ENCODE peak calls at places on chromosomes 6 and 20, in ten cellular contexts. One of them, this sample, is unnamed.

GRCh38 chr20:61236677-61237076 is 15.4 kb upstream of the CDH4 start:
- DNase-seq in heart left ventricle: no peak
- DNase-seq in stomach: no peak
- DNase-seq in breast epithelium: no peak
- DNase-seq in uterus: no peak
- DNase-seq in IMR-90: no peak
- DNase-seq in endothelial cell of umbilical vein: no peak
- DNase-seq in astrocyte: no peak
- DNase-seq in OCI-LY7: no peak
- DNase-seq in HCT116: no peak
- DNase-seq in this sample: no peak

GRCh38 chr6:133740784-133741183 is 148.1 kb upstream of the TCF21 start:
- DNase-seq in uterus: no peak
- DNase-seq in stomach: no peak
- DNase-seq in HCT116: no peak
- DNase-seq in endothelial cell of umbilical vein: no peak
- DNase-seq in breast epithelium: no peak
- DNase-seq in heart left ventricle: no peak
- DNase-seq in OCI-LY7: no peak
- DNase-seq in IMR-90: no peak
- DNase-seq in astrocyte: no peak
- DNase-seq in this sample: no peak

GRCh38 chr6:25369450-25370086 is 90.4 kb downstream of the CARMIL1 start:
- DNase-seq in uterus: no peak
- DNase-seq in heart left ventricle: no peak
- DNase-seq in breast epithelium: no peak
- DNase-seq in stomach: peak; percentile 39
- DNase-seq in IMR-90: no peak
- DNase-seq in HCT116: no peak
- DNase-seq in astrocyte: peak; percentile 45
- DNase-seq in OCI-LY7: peak; percentile 59
- DNase-seq in endothelial cell of umbilical vein: no peak
- DNase-seq in this sample: peak; percentile 40

GRCh38 chr6:32974541-32975308 is 6.3 kb downstream of the BRD2 start:
- DNase-seq in IMR-90: no peak
- DNase-seq in heart left ventricle: peak; percentile 58
- DNase-seq in OCI-LY7: no peak
- DNase-seq in stomach: no peak
- DNase-seq in breast epithelium: no peak
- DNase-seq in endothelial cell of umbilical vein: no peak
- DNase-seq in HCT116: no peak
- DNase-seq in uterus: no peak
- DNase-seq in astrocyte: no peak
- DNase-seq in this sample: no peak

GRCh38 chr6:124877468-124877867 is 84.8 kb upstream of the RNF217 start:
- DNase-seq in astrocyte: no peak
- DNase-seq in IMR-90: no peak
- DNase-seq in uterus: no peak
- DNase-seq in OCI-LY7: no peak
- DNase-seq in endothelial cell of umbilical vein: no peak
- DNase-seq in heart left ventricle: no peak
- DNase-seq in breast epithelium: no peak
- DNase-seq in stomach: no peak
- DNase-seq in HCT116: no peak
- DNase-seq in this sample: no peak

GRCh38 chr20:61657719-61658377 is 405.8 kb downstream of the CDH4 start:
- DNase-seq in OCI-LY7: no peak
- DNase-seq in endothelial cell of umbilical vein: no peak
- DNase-seq in uterus: no peak
- DNase-seq in IMR-90: no peak
- DNase-seq in stomach: no peak
- DNase-seq in HCT116: no peak
- DNase-seq in heart left ventricle: no peak
- DNase-seq in breast epithelium: no peak
- DNase-seq in astrocyte: no peak
- DNase-seq in this sample: no peak

GRCh38 chr6:99743647-99744046 is 137.0 kb downstream of the PRDM13 start:
- DNase-seq in endothelial cell of umbilical vein: no peak
- DNase-seq in astrocyte: no peak
- DNase-seq in HCT116: no peak
- DNase-seq in breast epithelium: no peak
- DNase-seq in uterus: no peak
- DNase-seq in stomach: no peak
- DNase-seq in OCI-LY7: no peak
- DNase-seq in heart left ventricle: no peak
- DNase-seq in IMR-90: no peak
- DNase-seq in this sample: no peak

GRCh38 chr20:47009784-47010183 is 115.1 kb downstream of the EYA2 start:
- DNase-seq in uterus: no peak
- DNase-seq in IMR-90: no peak
- DNase-seq in OCI-LY7: no peak
- DNase-seq in heart left ventricle: no peak
- DNase-seq in HCT116: no peak
- DNase-seq in breast epithelium: no peak
- DNase-seq in astrocyte: no peak
- DNase-seq in endothelial cell of umbilical vein: no peak
- DNase-seq in stomach: no peak
- DNase-seq in this sample: no peak

GRCh38 chr6:36285187-36285612 is 15.3 kb downstream of the PNPLA1 start:
- DNase-seq in IMR-90: no peak
- DNase-seq in endothelial cell of umbilical vein: no peak
- DNase-seq in stomach: no peak
- DNase-seq in breast epithelium: no peak
- DNase-seq in uterus: no peak
- DNase-seq in HCT116: no peak
- DNase-seq in heart left ventricle: no peak
- DNase-seq in OCI-LY7: no peak
- DNase-seq in astrocyte: no peak
- DNase-seq in this sample: no peak

GRCh38 chr6:73728548-73729205 is 32.7 kb downstream of the CD109 start:
- DNase-seq in IMR-90: no peak
- DNase-seq in breast epithelium: no peak
- DNase-seq in astrocyte: no peak
- DNase-seq in HCT116: no peak
- DNase-seq in endothelial cell of umbilical vein: no peak
- DNase-seq in heart left ventricle: no peak
- DNase-seq in stomach: no peak
- DNase-seq in OCI-LY7: no peak
- DNase-seq in uterus: no peak
- DNase-seq in this sample: no peak

GRCh38 chr6:45156075-45156474 is 172.1 kb upstream of the RUNX2 start:
- DNase-seq in stomach: no peak
- DNase-seq in HCT116: no peak
- DNase-seq in heart left ventricle: no peak
- DNase-seq in endothelial cell of umbilical vein: peak; percentile 37
- DNase-seq in breast epithelium: no peak
- DNase-seq in OCI-LY7: no peak
- DNase-seq in astrocyte: no peak
- DNase-seq in IMR-90: no peak
- DNase-seq in uterus: no peak
- DNase-seq in this sample: no peak

GRCh38 chr6:6966127-6966526 is 141.6 kb upstream of the RREB1 start:
- DNase-seq in HCT116: no peak
- DNase-seq in heart left ventricle: no peak
- DNase-seq in breast epithelium: no peak
- DNase-seq in endothelial cell of umbilical vein: no peak
- DNase-seq in uterus: no peak
- DNase-seq in astrocyte: no peak
- DNase-seq in OCI-LY7: no peak
- DNase-seq in stomach: no peak
- DNase-seq in IMR-90: no peak
- DNase-seq in this sample: no peak

GRCh38 chr6:37819802-37820712 is 530 bp downstream of the ZFAND3 start:
- DNase-seq in astrocyte: peak; percentile 42
- DNase-seq in heart left ventricle: peak; percentile 77
- DNase-seq in breast epithelium: no peak
- DNase-seq in endothelial cell of umbilical vein: peak; percentile 81
- DNase-seq in stomach: peak; percentile 42
- DNase-seq in OCI-LY7: peak; percentile 37
- DNase-seq in uterus: peak; percentile 49
- DNase-seq in IMR-90: peak; percentile 65
- DNase-seq in HCT116: peak; percentile 29
- DNase-seq in this sample: peak; percentile 42

GRCh38 chr20:13274311-13274965 is 53.4 kb downstream of the ISM1 start:
- DNase-seq in IMR-90: no peak
- DNase-seq in HCT116: no peak
- DNase-seq in uterus: no peak
- DNase-seq in heart left ventricle: no peak
- DNase-seq in endothelial cell of umbilical vein: no peak
- DNase-seq in astrocyte: no peak
- DNase-seq in stomach: no peak
- DNase-seq in OCI-LY7: no peak
- DNase-seq in breast epithelium: no peak
- DNase-seq in this sample: no peak

GRCh38 chr20:40468759-40469158 is 220.3 kb downstream of the MAFB start:
- DNase-seq in astrocyte: no peak
- DNase-seq in endothelial cell of umbilical vein: no peak
- DNase-seq in uterus: no peak
- DNase-seq in OCI-LY7: no peak
- DNase-seq in heart left ventricle: no peak
- DNase-seq in stomach: no peak
- DNase-seq in IMR-90: no peak
- DNase-seq in HCT116: no peak
- DNase-seq in breast epithelium: no peak
- DNase-seq in this sample: no peak
- H3K4me1 ChIP-seq in astrocyte: no peaks in the 10 kb centered on the region
- H3K4me1 ChIP-seq in endothelial cell of umbilical vein: no peaks in the 10 kb centered on the region
- H3K4me1 ChIP-seq in uterus: no peaks in the 10 kb centered on the region
- H3K4me1 ChIP-seq in OCI-LY7: no peaks in the 10 kb centered on the region
- H3K4me1 ChIP-seq in heart left ventricle: peaks cover 11% of the 10 kb centered on the region
- H3K4me1 ChIP-seq in stomach: no peaks in the 10 kb centered on the region
- H3K4me1 ChIP-seq in IMR-90: no peaks in the 10 kb centered on the region
- H3K4me1 ChIP-seq in HCT116: no peaks in the 10 kb centered on the region
- H3K4me1 ChIP-seq in breast epithelium: no peaks in the 10 kb centered on the region
- H3K4me1 ChIP-seq in this sample: no peaks in the 10 kb centered on the region

GRCh38 chr6:67698534-67698933 is 936.5 kb upstream of the ADGRB3 start:
- DNase-seq in HCT116: no peak
- DNase-seq in IMR-90: no peak
- DNase-seq in OCI-LY7: no peak
- DNase-seq in endothelial cell of umbilical vein: no peak
- DNase-seq in uterus: no peak
- DNase-seq in astrocyte: peak; percentile 55
- DNase-seq in heart left ventricle: no peak
- DNase-seq in breast epithelium: no peak
- DNase-seq in stomach: no peak
- DNase-seq in this sample: no peak
- TF ChIP-seq CTCF in HCT116: no peak
- TF ChIP-seq CTCF in IMR-90: no peak
- TF ChIP-seq CTCF in OCI-LY7: no peak
- TF ChIP-seq CTCF in endothelial cell of umbilical vein: no peak
- TF ChIP-seq CTCF in uterus: no peak
- TF ChIP-seq CTCF in astrocyte: no peak
- TF ChIP-seq CTCF in heart left ventricle: no peak
- TF ChIP-seq CTCF in breast epithelium: no peak
- TF ChIP-seq CTCF in stomach: no peak
- TF ChIP-seq CTCF in this sample: no peak

GRCh38 chr6:57432162-57432561 is 114.7 kb downstream of the PRIM2 start:
- DNase-seq in uterus: no peak
- DNase-seq in stomach: no peak
- DNase-seq in heart left ventricle: no peak
- DNase-seq in endothelial cell of umbilical vein: peak; percentile 58
- DNase-seq in OCI-LY7: no peak
- DNase-seq in IMR-90: peak; percentile 82
- DNase-seq in astrocyte: peak; percentile 63
- DNase-seq in HCT116: no peak
- DNase-seq in breast epithelium: no peak
- DNase-seq in this sample: no peak

GRCh38 chr6:57434944-57435343 is 117.5 kb downstream of the PRIM2 start:
- DNase-seq in breast epithelium: no peak
- DNase-seq in OCI-LY7: no peak
- DNase-seq in stomach: no peak
- DNase-seq in HCT116: no peak
- DNase-seq in astrocyte: no peak
- DNase-seq in endothelial cell of umbilical vein: no peak
- DNase-seq in heart left ventricle: no peak
- DNase-seq in uterus: no peak
- DNase-seq in IMR-90: no peak
- DNase-seq in this sample: no peak

GRCh38 chr6:57432919-57433684 is 115.7 kb downstream of the PRIM2 start:
- DNase-seq in IMR-90: no peak
- DNase-seq in uterus: no peak
- DNase-seq in astrocyte: no peak
- DNase-seq in HCT116: no peak
- DNase-seq in heart left ventricle: no peak
- DNase-seq in OCI-LY7: no peak
- DNase-seq in stomach: no peak
- DNase-seq in endothelial cell of umbilical vein: no peak
- DNase-seq in breast epithelium: no peak
- DNase-seq in this sample: no peak

DNA sequence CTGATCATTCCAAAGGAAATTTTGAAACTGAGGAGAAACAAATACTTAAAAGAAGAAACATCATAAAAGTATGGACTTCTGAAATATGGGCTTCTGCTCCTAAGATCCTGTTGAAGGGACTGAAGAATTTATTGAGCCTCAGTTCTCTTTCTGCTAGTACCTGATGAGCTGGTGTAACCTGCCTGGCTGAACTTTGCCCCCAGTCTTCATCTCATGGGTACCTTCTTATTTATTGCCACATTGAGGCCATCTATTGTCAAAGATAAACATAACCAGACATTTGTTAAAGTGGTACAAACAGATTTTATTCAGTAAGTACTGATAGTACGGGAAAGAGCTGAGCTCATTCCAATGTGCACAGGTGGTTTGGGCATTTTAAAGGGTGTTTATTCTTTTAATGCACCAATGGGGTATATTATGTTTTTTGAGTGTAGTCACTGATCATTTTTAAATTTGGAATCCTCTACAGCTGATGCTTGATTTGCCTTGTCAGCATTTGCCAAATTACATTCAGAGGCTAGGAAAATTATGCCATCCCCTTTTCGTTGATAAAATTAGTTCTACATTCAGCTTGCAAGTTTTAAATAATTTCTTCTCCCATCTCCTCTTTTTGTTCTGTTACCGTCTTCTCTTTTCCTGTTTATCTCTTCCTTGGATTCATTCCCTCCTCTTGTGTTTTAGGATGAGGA is 118.2 kb downstream of the PRIM2 start:
- DNase-seq in uterus: no peak
- DNase-seq in endothelial cell of umbilical vein: no peak
- DNase-seq in astrocyte: no peak
- DNase-seq in stomach: no peak
- DNase-seq in breast epithelium: no peak
- DNase-seq in OCI-LY7: no peak
- DNase-seq in heart left ventricle: no peak
- DNase-seq in HCT116: no peak
- DNase-seq in IMR-90: no peak
- DNase-seq in this sample: peak; percentile 9
- H3K27ac ChIP-seq in uterus: no peak overlapping the region
- H3K27ac ChIP-seq in endothelial cell of umbilical vein: no peak overlapping the region
- H3K27ac ChIP-seq in astrocyte: no peak overlapping the region
- H3K27ac ChIP-seq in stomach: no peak overlapping the region
- H3K27ac ChIP-seq in breast epithelium: no peak overlapping the region
- H3K27ac ChIP-seq in OCI-LY7: no peak overlapping the region
- H3K27ac ChIP-seq in heart left ventricle: no peak overlapping the region
- H3K27ac ChIP-seq in HCT116: no peak overlapping the region
- H3K27ac ChIP-seq in IMR-90: peak overlapping the region; percentile 89
- H3K27ac ChIP-seq in this sample: no peak overlapping the region

DNA sequence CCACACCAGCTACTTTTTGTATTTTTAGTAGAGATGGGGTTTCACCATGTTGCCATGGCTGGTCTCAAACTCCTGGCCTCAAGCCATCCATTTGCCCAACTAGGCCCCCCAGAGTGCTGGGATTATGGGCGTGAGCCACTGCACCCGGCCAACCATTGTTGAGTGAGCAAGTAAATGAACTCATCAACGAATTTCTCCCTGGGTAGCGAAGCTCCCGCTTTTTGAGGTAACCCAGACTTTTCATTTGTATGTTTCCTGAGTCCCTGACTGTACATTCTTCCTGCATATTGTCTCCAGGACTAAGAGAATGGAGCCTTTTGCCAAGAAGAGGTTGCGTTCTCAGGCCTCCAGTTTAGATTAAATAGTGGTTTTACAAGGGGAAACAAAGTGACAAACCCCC is 36.4 kb downstream of the RIPOR3 start:
- DNase-seq in astrocyte: no peak
- DNase-seq in OCI-LY7: no peak
- DNase-seq in stomach: no peak
- DNase-seq in breast epithelium: no peak
- DNase-seq in uterus: no peak
- DNase-seq in heart left ventricle: no peak
- DNase-seq in endothelial cell of umbilical vein: no peak
- DNase-seq in IMR-90: no peak
- DNase-seq in HCT116: no peak
- DNase-seq in this sample: no peak
- H3K4me1 ChIP-seq in astrocyte: peaks cover 13% of the 10 kb centered on the region
- H3K4me1 ChIP-seq in OCI-LY7: no peaks in the 10 kb centered on the region
- H3K4me1 ChIP-seq in stomach: peaks cover 66% of the 10 kb centered on the region
- H3K4me1 ChIP-seq in breast epithelium: no peaks in the 10 kb centered on the region
- H3K4me1 ChIP-seq in uterus: peaks cover 5% of the 10 kb centered on the region
- H3K4me1 ChIP-seq in heart left ventricle: peaks cover 34% of the 10 kb centered on the region
- H3K4me1 ChIP-seq in endothelial cell of umbilical vein: no peaks in the 10 kb centered on the region
- H3K4me1 ChIP-seq in IMR-90: peaks cover 25% of the 10 kb centered on the region
- H3K4me1 ChIP-seq in HCT116: peaks cover 11% of the 10 kb centered on the region
- H3K4me1 ChIP-seq in this sample: peaks cover 14% of the 10 kb centered on the region